ENCODE peak calls at places on chromosomes 6 and 20, in seven cellular contexts. X is T-cell, E is suprapubic skin, R is H9, H is Caki2, L is HepG2, S is bronchial epithelial cell. B is an unnamed sample.

GRCh38 chr20:53792946-53793536 is 199.4 kb upstream of the ZNF217 start:
- DNase-seq in E (no peak), L (no peak), S (no peak), H (no peak), R (no peak), X (no peak), B (no peak)

GRCh38 chr6:26258199-26258977 is 106.6 kb upstream of the BTN3A2 start:
- DNase-seq in X (no peak), E (no peak), L (peak; percentile 47), H (no peak), R (no peak), S (peak; percentile 21), B (no peak)

GRCh38 chr6:89559487-89559886 is 79.1 kb downstream of the LYRM2 start:
- DNase-seq in E (no peak), R (no peak), X (no peak), H (peak; percentile 4), S (no peak), L (no peak), B (peak; percentile 27)

GRCh38 chr6:77740380-77740779 is 87.5 kb downstream of the MEI4 start:
- DNase-seq in S (peak; percentile 49), X (no peak), L (peak; percentile 18), R (no peak), H (no peak), E (no peak), B (peak; percentile 9)

GRCh38 chr6:1070085-1070521 is 241.8 kb upstream of the FOXQ1 start:
- DNase-seq in H (peak; percentile 33), X (no peak), R (no peak), E (no peak), S (no peak), L (no peak), B (no peak)

GRCh38 chr6:38495511-38495910 is 144.2 kb downstream of the BTBD9 start:
- DNase-seq in R (no peak), E (no peak), H (no peak), X (no peak), S (no peak), L (no peak), B (no peak)

GRCh38 chr6:34154668-34155447 is 9.0 kb upstream of the GRM4 start:
- DNase-seq in E (peak; percentile 79), S (no peak), H (peak; percentile 26), L (no peak), R (peak; percentile 78), X (peak; percentile 57), B (peak; percentile 95)

GRCh38 chr6:137155830-137156229 is 17.6 kb downstream of the IL22RA2 start:
- DNase-seq in S (peak; percentile 80), X (peak; percentile 20), L (no peak), E (no peak), R (no peak), H (no peak), B (peak; percentile 24)

GRCh38 chr20:48846516-48847492 is 19.0 kb upstream of the PREX1 start:
- DNase-seq in R (peak; percentile 73), H (peak; percentile 67), L (no peak), X (no peak), E (no peak), S (no peak), B (no peak)

GRCh38 chr6:104477569-104477968 is 382.1 kb downstream of the HACE1 start:
- DNase-seq in H (no peak), L (no peak), S (no peak), R (no peak), E (no peak), X (no peak), B (no peak)

GRCh38 chr6:104958720-104959452 is 2.0 kb downstream of the LIN28B start:
- DNase-seq in R (no peak), S (no peak), E (no peak), X (no peak), H (no peak), L (peak; percentile 68), B (no peak)

B was measured in AG20443.